ENCODE peak calls at places on chromosomes 13 and 19, in five cellular contexts. One of them, this sample, is unnamed.

GRCh38 chr19:12156254-12157058 is at the start of gene ZNF625:
- DNase-seq in neuronal stem cell: peak; percentile 86
- DNase-seq in activated naive CD8-positive, alpha-beta T cell treated with anti-CD3 and anti-CD28 coated beads, Interleukin-2, amount 50 U/mL, for 24 hours: peak; percentile 60
- DNase-seq in cardiac muscle cell: peak; percentile 92
- DNase-seq in immature natural killer cell: peak; percentile 32
- DNase-seq in this sample: peak; percentile 74

GRCh38 chr13:102729560-102730275 is 34.9 kb upstream of the METTL21C start:
- DNase-seq in neuronal stem cell: no peak
- DNase-seq in activated naive CD8-positive, alpha-beta T cell treated with anti-CD3 and anti-CD28 coated beads, Interleukin-2, amount 50 U/mL, for 24 hours: no peak
- DNase-seq in cardiac muscle cell: peak; percentile 87
- DNase-seq in immature natural killer cell: no peak
- DNase-seq in this sample: peak; percentile 87

GRCh38 chr13:50677687-50678463 is 165.6 kb downstream of the DLEU7 start:
- DNase-seq in neuronal stem cell: no peak
- DNase-seq in activated naive CD8-positive, alpha-beta T cell treated with anti-CD3 and anti-CD28 coated beads, Interleukin-2, amount 50 U/mL, for 24 hours: no peak
- DNase-seq in cardiac muscle cell: no peak
- DNase-seq in immature natural killer cell: no peak
- DNase-seq in this sample: peak; percentile 42

GRCh38 chr13:70107498-70108271 is at the start of gene ATXN8OS:
- DNase-seq in neuronal stem cell: peak; percentile 23
- DNase-seq in activated naive CD8-positive, alpha-beta T cell treated with anti-CD3 and anti-CD28 coated beads, Interleukin-2, amount 50 U/mL, for 24 hours: no peak
- DNase-seq in cardiac muscle cell: no peak
- DNase-seq in immature natural killer cell: no peak
- DNase-seq in this sample: peak; percentile 6

GRCh38 chr13:100525453-100526298 is 62.9 kb downstream of the GGACT start:
- DNase-seq in neuronal stem cell: no peak
- DNase-seq in activated naive CD8-positive, alpha-beta T cell treated with anti-CD3 and anti-CD28 coated beads, Interleukin-2, amount 50 U/mL, for 24 hours: no peak
- DNase-seq in cardiac muscle cell: no peak
- DNase-seq in immature natural killer cell: no peak
- DNase-seq in this sample: no peak

GRCh38 chr19:45769821-45770191 is 754 bp upstream of the SIX5 start:
- DNase-seq in neuronal stem cell: no peak
- DNase-seq in activated naive CD8-positive, alpha-beta T cell treated with anti-CD3 and anti-CD28 coated beads, Interleukin-2, amount 50 U/mL, for 24 hours: peak; percentile 48
- DNase-seq in cardiac muscle cell: no peak
- DNase-seq in immature natural killer cell: peak; percentile 80
- DNase-seq in this sample: peak; percentile 54

GRCh38 chr13:46315491-46316075 is 71.5 kb downstream of the RUBCNL start:
- DNase-seq in neuronal stem cell: no peak
- DNase-seq in activated naive CD8-positive, alpha-beta T cell treated with anti-CD3 and anti-CD28 coated beads, Interleukin-2, amount 50 U/mL, for 24 hours: no peak
- DNase-seq in cardiac muscle cell: no peak
- DNase-seq in immature natural killer cell: no peak
- DNase-seq in this sample: no peak

GRCh38 chr13:99371956-99372355 is 64.8 kb upstream of the GPR183 start:
- DNase-seq in neuronal stem cell: no peak
- DNase-seq in activated naive CD8-positive, alpha-beta T cell treated with anti-CD3 and anti-CD28 coated beads, Interleukin-2, amount 50 U/mL, for 24 hours: peak; percentile 67
- DNase-seq in cardiac muscle cell: no peak
- DNase-seq in immature natural killer cell: peak; percentile 54
- DNase-seq in this sample: no peak

GRCh38 chr19:2532252-2533071 is 56.5 kb downstream of the GADD45B start:
- DNase-seq in neuronal stem cell: no peak
- DNase-seq in activated naive CD8-positive, alpha-beta T cell treated with anti-CD3 and anti-CD28 coated beads, Interleukin-2, amount 50 U/mL, for 24 hours: no peak
- DNase-seq in cardiac muscle cell: peak; percentile 94
- DNase-seq in immature natural killer cell: no peak
- DNase-seq in this sample: peak; percentile 99

GRCh38 chr13:48804836-48805601 is 151.3 kb downstream of the CYSLTR2 start:
- DNase-seq in neuronal stem cell: no peak
- DNase-seq in activated naive CD8-positive, alpha-beta T cell treated with anti-CD3 and anti-CD28 coated beads, Interleukin-2, amount 50 U/mL, for 24 hours: no peak
- DNase-seq in cardiac muscle cell: no peak
- DNase-seq in immature natural killer cell: no peak
- DNase-seq in this sample: peak; percentile 56

GRCh38 chr19:44690131-44690440 is 8.9 kb upstream of the CEACAM16 start:
- DNase-seq in neuronal stem cell: no peak
- DNase-seq in activated naive CD8-positive, alpha-beta T cell treated with anti-CD3 and anti-CD28 coated beads, Interleukin-2, amount 50 U/mL, for 24 hours: no peak
- DNase-seq in cardiac muscle cell: no peak
- DNase-seq in immature natural killer cell: no peak
- DNase-seq in this sample: no peak

GRCh38 chr19:47437500-47437899 is 18.2 kb upstream of the MEIS3 start:
- DNase-seq in neuronal stem cell: no peak
- DNase-seq in activated naive CD8-positive, alpha-beta T cell treated with anti-CD3 and anti-CD28 coated beads, Interleukin-2, amount 50 U/mL, for 24 hours: no peak
- DNase-seq in cardiac muscle cell: no peak
- DNase-seq in immature natural killer cell: no peak
- DNase-seq in this sample: no peak

GRCh38 chr13:112588490-112589297 is 741 bp upstream of the TUBGCP3 start:
- DNase-seq in neuronal stem cell: no peak
- DNase-seq in activated naive CD8-positive, alpha-beta T cell treated with anti-CD3 and anti-CD28 coated beads, Interleukin-2, amount 50 U/mL, for 24 hours: no peak
- DNase-seq in cardiac muscle cell: no peak
- DNase-seq in immature natural killer cell: no peak
- DNase-seq in this sample: no peak

GRCh38 chr19:10899171-10899653 is 27.9 kb downstream of the CARM1 start:
- DNase-seq in neuronal stem cell: no peak
- DNase-seq in activated naive CD8-positive, alpha-beta T cell treated with anti-CD3 and anti-CD28 coated beads, Interleukin-2, amount 50 U/mL, for 24 hours: no peak
- DNase-seq in cardiac muscle cell: no peak
- DNase-seq in immature natural killer cell: no peak
- DNase-seq in this sample: no peak

GRCh38 chr13:87274209-87274819 is 396.9 kb upstream of the SLITRK5 start:
- DNase-seq in neuronal stem cell: peak; percentile 60
- DNase-seq in activated naive CD8-positive, alpha-beta T cell treated with anti-CD3 and anti-CD28 coated beads, Interleukin-2, amount 50 U/mL, for 24 hours: peak; percentile 27
- DNase-seq in cardiac muscle cell: peak; percentile 51
- DNase-seq in immature natural killer cell: no peak
- DNase-seq in this sample: peak; percentile 28